ENCODE peak calls at places on chromosomes 6 and 20, in four cellular contexts. S is CD4-positive, alpha-beta T cell; T is GM23248; Q is aorta. Y is an unnamed sample.

GRCh38 chr20:63145156-63145555 is 70.8 kb downstream of the YTHDF1 start:
- DNase-seq in S (no peak), T (no peak), Q (peak; percentile 8), Y (no peak)

GRCh38 chr6:168718821-168719475 is 278.0 kb downstream of the SMOC2 start:
- DNase-seq in S (no peak), T (no peak), Q (no peak), Y (no peak)

GRCh38 chr6:161918154-161918553 is 644.3 kb upstream of the AGPAT4 start:
- DNase-seq in S (no peak), Q (no peak), T (peak; percentile 29), Y (no peak)

GRCh38 chr6:32609731-32610640 is 20.3 kb upstream of the HLA-DRB1 start:
- DNase-seq in Q (no peak), T (peak; percentile 87), S (peak; percentile 23), Y (peak; percentile 68)

GRCh38 chr6:81086931-81087330 is 665.5 kb downstream of the TENT5A start:
- DNase-seq in Q (no peak), T (no peak), S (no peak), Y (no peak)

GRCh38 chr20:1296922-1297321 is 30.8 kb downstream of the SNPH start:
- DNase-seq in T (no peak), Q (no peak), S (no peak), Y (no peak)

GRCh38 chr6:10429638-10430427 is 15.0 kb upstream of the TFAP2A start:
- DNase-seq in T (peak; percentile 79), Q (no peak), S (no peak), Y (no peak)

GRCh38 chr6:32154514-32155161 is 697 bp downstream of the PPT2 start:
- DNase-seq in S (peak; percentile 64), Q (peak; percentile 85), T (peak; percentile 86), Y (no peak)

GRCh38 chr6:151059612-151060095 is 180.1 kb upstream of the AKAP12 start:
- DNase-seq in S (no peak), Q (no peak), T (peak; percentile 14), Y (no peak)

GRCh38 chr6:39302669-39303424 is 11.4 kb downstream of the KCNK17 start:
- DNase-seq in S (peak; percentile 76), Q (peak; percentile 95), T (peak; percentile 83), Y (peak; percentile 2)

GRCh38 chr20:37245671-37246237 is 15.9 kb downstream of the GHRH start:
- DNase-seq in T (no peak), S (no peak), Q (no peak), Y (no peak)

GRCh38 chr6:26065952-26066380 is 21.3 kb upstream of the HFE start:
- DNase-seq in Q (no peak), T (peak; percentile 91), S (peak; percentile 37), Y (peak; percentile 62)

GRCh38 chr6:104862456-104862855 is 2.7 kb upstream of the HACE1 start:
- DNase-seq in S (no peak), Q (no peak), T (no peak), Y (peak; percentile 91)

GRCh38 chr6:125953502-125953875 is 3.1 kb upstream of the HINT3 start:
- DNase-seq in T (no peak), S (no peak), Q (no peak), Y (no peak)

GRCh38 chr6:142932788-142933362 is 12.1 kb downstream of the HIVEP2 start:
- DNase-seq in S (no peak), Q (no peak), T (no peak), Y (no peak)

GRCh38 chr20:10059006-10059405 is 24.2 kb downstream of the ANKEF1 start:
- DNase-seq in Q (no peak), T (no peak), S (no peak), Y (no peak)

GRCh38 chr20:16518068-16518783 is 55.0 kb downstream of the KIF16B start:
- DNase-seq in Q (no peak), T (peak; percentile 60), S (no peak), Y (peak; percentile 7)

GRCh38 chr6:5712349-5713215 is 294.1 kb downstream of the NRN1 start:
- DNase-seq in T (no peak), Q (no peak), S (no peak), Y (no peak)

GRCh38 chr6:5723905-5724691 is 282.6 kb downstream of the NRN1 start:
- DNase-seq in T (no peak), S (no peak), Q (no peak), Y (no peak)

GRCh38 chr6:5713519-5713918 is 293.2 kb downstream of the NRN1 start:
- DNase-seq in T (no peak), Q (no peak), S (no peak), Y (no peak)

DNA sequence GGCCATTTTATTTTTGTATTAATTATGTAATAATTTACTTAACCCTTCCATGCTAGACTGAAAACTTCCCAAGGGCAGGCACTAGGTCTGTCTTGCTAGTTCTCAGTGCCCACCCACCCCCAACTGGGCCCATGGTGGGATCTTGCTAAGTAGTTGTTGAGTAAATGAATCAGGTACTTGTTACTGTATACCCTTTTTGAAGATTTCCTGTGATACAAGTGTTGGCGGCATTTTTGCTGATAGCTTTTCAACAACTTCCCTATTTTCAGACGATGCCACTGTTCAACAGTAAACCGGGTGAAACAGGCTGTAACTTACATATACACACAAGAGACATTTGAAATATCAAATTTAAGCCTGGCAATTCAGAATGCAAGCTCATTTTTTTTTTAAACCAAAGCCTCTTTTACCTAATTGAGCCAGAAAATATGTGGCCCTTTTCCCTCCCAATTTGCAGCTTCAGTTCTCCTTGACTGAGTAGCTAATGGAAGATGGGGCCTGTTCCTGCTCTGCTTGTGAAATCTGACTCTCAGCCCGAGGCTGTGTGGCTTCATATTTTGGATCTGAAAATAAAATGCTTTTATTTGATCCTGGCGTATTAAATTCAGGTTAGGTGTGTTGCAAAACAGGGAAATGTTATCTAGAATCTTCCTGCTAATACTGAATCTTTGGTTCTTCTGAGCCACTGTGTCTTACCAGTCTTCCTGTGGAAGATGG is 288.3 kb downstream of the NRN1 start:
- DNase-seq in S (no peak), T (no peak), Q (no peak), Y (no peak)
- H3K27ac ChIP-seq in S (no peak overlapping the region), T (no peak overlapping the region), Q (no peak overlapping the region), Y (no peak overlapping the region)

DNA sequence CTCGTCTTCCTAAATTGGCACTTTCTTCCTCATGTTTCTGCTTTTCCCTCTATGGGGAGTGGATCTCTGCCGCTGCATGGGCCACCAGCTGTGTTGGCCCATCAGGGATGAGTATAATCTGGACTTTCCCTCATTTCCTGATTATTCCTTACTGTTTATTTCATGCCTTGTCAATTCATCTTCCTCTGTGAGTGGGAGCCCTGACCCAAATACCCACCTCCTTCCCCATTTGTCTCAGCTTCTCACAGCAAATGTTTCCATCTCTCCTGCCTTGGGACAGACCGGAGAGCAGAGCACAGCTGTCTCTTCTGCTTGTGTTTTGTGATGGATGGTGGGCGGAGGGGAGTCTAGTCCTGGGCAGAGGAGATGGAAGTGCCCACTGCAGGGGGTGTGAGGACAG is 212.7 kb downstream of the UST start:
- DNase-seq in S (no peak), T (no peak), Q (no peak), Y (no peak)
- H3K27ac ChIP-seq in S (no peak overlapping the region), T (no peak overlapping the region), Q (no peak overlapping the region), Y (no peak overlapping the region)

GRCh38 chr6:157276134-157276532 is 47.2 kb downstream of the TMEM242 start:
- DNase-seq in S (no peak), T (no peak), Q (no peak), Y (no peak)

GRCh38 chr6:157278171-157278570 is 45.1 kb downstream of the TMEM242 start:
- DNase-seq in Q (no peak), S (no peak), T (no peak), Y (no peak)

GRCh38 chr6:157274471-157275226 is 48.7 kb downstream of the TMEM242 start:
- DNase-seq in T (peak; percentile 88), Q (peak; percentile 93), S (peak; percentile 77), Y (no peak)

GRCh38 chr6:157274116-157274470 is 49.2 kb downstream of the TMEM242 start:
- DNase-seq in Q (no peak), T (peak; percentile 8), S (no peak), Y (no peak)

GRCh38 chr6:157276731-157277130 is 46.6 kb downstream of the TMEM242 start:
- DNase-seq in S (no peak), Q (no peak), T (no peak), Y (no peak)
- H3K27ac ChIP-seq in S (no peak overlapping the region), Q (no peak overlapping the region), T (no peak overlapping the region), Y (no peak overlapping the region)

GRCh38 chr6:33737267-33738026 is 9.3 kb downstream of the IP6K3 start:
- DNase-seq in T (no peak), S (no peak), Q (no peak), Y (no peak)
- H3K27ac ChIP-seq in T (no peak overlapping the region), S (no peak overlapping the region), Q (no peak overlapping the region), Y (no peak overlapping the region)

GRCh38 chr6:4460595-4461475 is 315.4 kb upstream of the CDYL start:
- DNase-seq in S (no peak), T (peak; percentile 72), Q (peak; percentile 84), Y (peak; percentile 23)
- H3K27ac ChIP-seq in S (no peak overlapping the region), T (no peak overlapping the region), Q (no peak overlapping the region), Y (no peak overlapping the region)

DNA sequence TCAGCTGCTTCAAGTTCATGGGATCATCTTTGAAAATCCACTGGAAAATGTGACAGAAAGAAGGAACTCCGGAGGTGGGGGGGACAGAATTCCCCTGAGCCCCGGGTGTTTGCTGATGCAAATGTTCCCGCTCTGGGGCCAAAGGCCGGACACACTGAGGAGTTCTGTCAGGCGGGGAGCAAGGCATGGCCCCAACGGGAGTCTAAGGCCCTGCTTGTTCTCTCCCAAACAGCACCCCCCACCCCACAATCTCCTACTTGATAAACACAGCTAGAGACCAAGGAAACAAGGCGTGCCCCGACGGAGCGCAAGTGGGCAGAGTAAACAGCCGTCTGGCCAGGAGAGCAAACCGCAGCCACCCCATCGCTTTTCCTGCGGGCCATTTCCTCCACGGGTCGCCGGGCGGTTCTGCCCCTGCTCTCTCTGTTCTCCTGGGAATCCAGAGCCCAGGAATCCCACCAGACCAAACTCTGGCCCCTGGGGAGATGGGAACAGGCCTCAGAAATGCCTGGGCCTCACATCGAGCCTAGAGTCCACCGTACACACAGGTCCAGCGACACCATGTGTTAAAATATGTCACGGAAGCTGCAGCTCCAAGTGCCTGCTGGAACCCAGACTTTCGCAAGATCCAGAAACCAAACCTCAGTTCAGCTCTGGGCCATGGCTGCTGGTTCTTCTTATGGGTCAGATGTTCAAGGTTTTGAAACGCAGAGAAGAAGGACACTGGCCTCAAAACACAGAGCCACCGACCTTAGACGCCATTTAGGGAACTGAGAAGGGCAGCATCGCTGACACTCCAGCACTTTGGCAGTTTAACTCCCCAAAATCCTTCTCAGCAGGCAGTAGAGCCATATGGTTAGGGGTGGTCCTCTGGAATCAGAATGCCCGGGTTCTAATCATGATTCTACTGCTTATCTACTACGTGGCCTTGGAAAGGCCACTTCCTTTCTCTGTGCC is 104.2 kb downstream of the PREX1 start:
- DNase-seq in Q (peak; percentile 92), T (peak; percentile 39), S (no peak), Y (no peak)
- H3K27ac ChIP-seq in Q (peak overlapping the region; percentile 89), T (peak overlapping the region; percentile 6), S (no peak overlapping the region), Y (no peak overlapping the region)